ENCODE peak calls at places on chromosomes 11 and 22, in nine cellular contexts. Q, E, R, M, B, K, J, T and N are unnamed samples.

GRCh38 chr11:1553808-1554594 is 18.1 kb downstream of the DUSP8 start:
- DNase-seq in R (no peak), Q (peak), M (no peak), B (no peak), T (no peak), E (no peak), K (no peak), J (no peak), N (no peak)

GRCh38 chr11:66692446-66692845 is 14.8 kb upstream of the RBM4B start:
- DNase-seq in M (no peak), R (no peak), B (no peak), E (no peak), K (no peak), Q (no peak), T (no peak), J (no peak), N (no peak)

GRCh38 chr11:125591659-125592304 is 870 bp upstream of the STT3A start:
- DNase-seq in R (no peak), T (peak), J (peak), Q (peak), K (peak), M (peak), B (peak), E (peak), N (peak)

GRCh38 chr11:69515271-69516245 is 34.1 kb downstream of the LINC01488 start:
- DNase-seq in B (no peak), Q (peak), M (no peak), K (no peak), R (no peak), E (no peak), J (no peak), T (peak), N (no peak)

GRCh38 chr11:106276126-106276525 is 198.7 kb downstream of the AASDHPPT start:
- DNase-seq in T (no peak), Q (no peak), B (no peak), M (peak), K (peak), J (peak), R (no peak), E (peak), N (no peak)

GRCh38 chr11:87926250-87926970 is 248.8 kb downstream of the RAB38 start:
- DNase-seq in M (peak), Q (no peak), T (no peak), K (peak), R (peak), J (peak), E (peak), B (peak), N (no peak)

GRCh38 chr11:104402812-104403521 is 239.0 kb upstream of the PDGFD start:
- DNase-seq in J (peak), E (no peak), B (no peak), T (no peak), M (no peak), K (no peak), Q (no peak), R (no peak), N (no peak)

GRCh38 chr11:1340111-1340510 is 30.7 kb upstream of the TOLLIP start:
- DNase-seq in R (no peak), M (no peak), K (no peak), T (no peak), J (no peak), E (no peak), Q (no peak), B (no peak), N (no peak)

GRCh38 chr22:19361501-19362103 is 69.9 kb downstream of the HIRA start:
- DNase-seq in M (no peak), E (no peak), Q (no peak), T (no peak), B (no peak), K (no peak), R (peak), J (no peak), N (peak)

GRCh38 chr11:68938816-68939582 is 35.3 kb downstream of the IGHMBP2 start:
- DNase-seq in K (no peak), T (no peak), B (no peak), J (no peak), R (no peak), E (no peak), M (no peak), Q (no peak), N (no peak)

GRCh38 chr22:48825802-48826520 is 1001.7 kb downstream of the BRD1 start:
- DNase-seq in B (no peak), R (no peak), M (no peak), J (no peak), Q (no peak), E (no peak), T (no peak), K (no peak), N (no peak)

GRCh38 chr22:44199866-44200265 is 19.1 kb downstream of the PARVG start:
- DNase-seq in M (no peak), Q (no peak), E (no peak), B (no peak), J (no peak), R (no peak), T (no peak), K (no peak), N (no peak)

GRCh38 chr22:17368727-17369552 is at the start of gene CECR2:
- DNase-seq in E (peak), T (peak), M (peak), R (no peak), Q (peak), B (no peak), J (peak), K (no peak), N (peak)

GRCh38 chr11:7511405-7511804 is 2.4 kb upstream of the PPFIBP2 start:
- DNase-seq in B (no peak), K (no peak), J (no peak), T (peak), Q (no peak), E (no peak), R (no peak), M (no peak), N (no peak)

GRCh38 chr11:7514099-7514725 is 413 bp downstream of the PPFIBP2 start:
- DNase-seq in T (no peak), Q (peak), R (no peak), B (no peak), M (no peak), K (no peak), J (no peak), E (no peak), N (peak)

GRCh38 chr11:7515544-7515943 is 1.7 kb downstream of the PPFIBP2 start:
- DNase-seq in R (no peak), M (no peak), B (no peak), T (no peak), J (no peak), K (no peak), Q (no peak), E (no peak), N (no peak)

GRCh38 chr11:7512525-7513209 is 1.1 kb upstream of the PPFIBP2 start:
- DNase-seq in T (peak), K (no peak), J (no peak), E (peak), R (no peak), M (peak), Q (peak), B (no peak), N (peak)

GRCh38 chr11:7513210-7514098 is at the start of gene PPFIBP2:
- DNase-seq in J (peak), K (peak), B (peak), R (peak), E (peak), M (peak), Q (peak), T (peak), N (peak)
- TF ChIP-seq CTCF in J (peak), K (peak), B (peak), R (peak), E (peak), M (peak), Q (peak), T (peak), N (peak)

DNA sequence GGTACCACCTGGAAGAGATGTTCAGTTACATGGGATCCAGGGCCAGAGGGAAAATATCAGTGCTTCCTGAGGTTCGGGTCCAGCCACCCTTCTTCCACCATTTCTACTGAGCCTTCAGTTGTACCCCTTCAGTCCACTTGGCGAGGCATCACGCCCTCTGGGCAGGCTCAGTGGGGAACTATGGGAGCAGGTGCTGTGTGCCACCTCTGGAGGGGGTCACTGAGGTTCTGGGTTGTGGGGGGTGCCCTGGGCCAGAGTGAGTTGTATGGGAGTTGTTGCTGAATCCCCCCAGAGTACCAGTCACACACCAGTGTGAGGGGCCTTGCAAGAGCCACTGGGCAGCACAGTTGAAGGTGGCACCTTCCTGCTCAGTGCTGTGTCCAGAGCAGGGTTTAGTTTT is 2.7 kb upstream of the SREBF2 start:
- DNase-seq in M (no peak), R (no peak), T (no peak), Q (no peak), K (no peak), J (no peak), E (no peak), B (no peak), N (no peak)
- TF ChIP-seq CTCF in M (no peak), R (no peak), T (no peak), Q (no peak), K (no peak), J (no peak), E (no peak), B (no peak), N (peak)

DNA sequence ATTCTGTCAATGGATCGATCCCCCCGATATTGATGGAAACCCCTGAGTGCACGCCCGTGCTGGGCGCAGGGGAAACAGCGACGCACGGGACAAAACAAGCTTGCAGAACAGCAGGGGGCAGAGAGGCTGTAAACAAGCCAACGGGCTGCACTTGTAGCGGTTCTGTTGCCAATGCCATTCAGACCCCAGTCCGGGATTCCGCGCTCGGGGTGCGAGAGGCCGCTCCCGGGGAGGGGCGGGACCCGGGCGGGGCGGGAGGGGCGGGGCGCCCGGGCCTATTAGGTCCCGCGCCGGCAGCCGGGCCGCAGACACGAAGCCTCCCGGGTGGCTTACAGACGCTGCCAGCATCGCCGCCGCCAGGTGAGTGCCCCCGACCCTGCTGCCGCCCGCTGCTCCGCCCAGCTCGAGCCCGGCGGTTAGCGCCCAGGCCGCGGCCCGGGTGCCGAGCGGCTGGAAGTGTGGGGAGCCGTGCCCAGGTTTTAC is at the start of gene BIK:
- DNase-seq in J (no peak), R (no peak), Q (peak), K (no peak), T (no peak), M (no peak), E (peak), B (no peak), N (peak)
- TF ChIP-seq CTCF in J (peak), R (peak), Q (no peak), K (peak), T (no peak), M (peak), E (peak), B (peak), N (peak)

GRCh38 chr11:3051435-3052108 is 5.7 kb downstream of the CARS1 start:
- DNase-seq in K (no peak), E (no peak), Q (no peak), J (no peak), T (no peak), B (no peak), M (no peak), R (no peak), N (no peak)
- TF ChIP-seq CTCF in K (peak), E (peak), Q (no peak), J (peak), T (no peak), B (peak), M (peak), R (peak), N (peak)